ENCODE peak calls at places on chromosomes 1 and 21, in four cellular contexts. I is H1, R is GM12878, A is HepG2. H is an unnamed sample.

GRCh38 chr1:172640146-172640545 is 18.8 kb upstream of the FASLG start:
- DNase-seq in R (no peak), A (no peak), I (no peak), H (no peak)

GRCh38 chr1:24107462-24108225 is 4.3 kb downstream of the MYOM3 start:
- DNase-seq in A (no peak), I (no peak), R (no peak), H (no peak)

GRCh38 chr1:17612831-17613230 is 73.3 kb downstream of the ARHGEF10L start:
- DNase-seq in R (no peak), I (no peak), A (no peak), H (no peak)

GRCh38 chr1:88595355-88595754 is 88.7 kb upstream of the PKN2 start:
- DNase-seq in A (peak; percentile 65), I (no peak), R (peak; percentile 12), H (peak; percentile 31)

GRCh38 chr1:162755306-162755705 is 35.2 kb upstream of the HSD17B7 start:
- DNase-seq in I (no peak), R (no peak), A (no peak), H (no peak)

GRCh38 chr1:147078606-147079399 is 93.5 kb downstream of the PRKAB2 start:
- DNase-seq in A (no peak), I (peak; percentile 65), R (no peak), H (no peak)

GRCh38 chr1:50493710-50494109 is 70.5 kb upstream of the DMRTA2 start:
- DNase-seq in R (no peak), I (no peak), A (no peak), H (no peak)

GRCh38 chr1:178644308-178645120 is 80.5 kb upstream of the RALGPS2 start:
- DNase-seq in I (no peak), A (peak; percentile 61), R (no peak), H (no peak)

DNA sequence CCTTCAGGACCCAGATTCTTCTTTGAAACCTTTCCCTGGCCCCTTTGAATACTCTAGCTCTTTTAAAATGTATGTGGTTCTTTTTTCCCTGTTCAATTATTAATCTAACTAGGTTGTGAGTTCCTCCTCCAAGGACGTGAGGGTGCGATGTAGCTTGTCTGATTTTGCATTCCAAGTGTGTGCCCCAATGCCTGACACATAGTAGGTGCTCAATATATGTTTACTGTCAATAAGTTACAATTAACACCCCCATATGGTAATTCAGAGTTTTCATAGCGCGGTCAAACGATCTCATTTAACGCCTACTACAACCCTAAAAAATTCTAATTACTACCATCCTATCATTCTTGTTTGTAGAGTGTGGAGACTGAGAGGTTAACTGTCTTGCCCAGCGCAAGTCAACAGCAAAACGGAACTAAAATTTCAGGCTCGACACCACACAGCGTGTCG is 482 bp upstream of the MTR start:
- DNase-seq in A (no peak), R (no peak), I (no peak), H (no peak)
- H3K9ac ChIP-seq in A (peak overlapping the region; percentile 66), R (no peak overlapping the region), I (peak overlapping the region; percentile 5), H (peak overlapping the region; percentile 94)

GRCh38 chr1:244214009-244214967 is 163.2 kb downstream of the ZBTB18 start:
- DNase-seq in I (no peak), R (no peak), A (peak; percentile 26), H (no peak)
- TF ChIP-seq BRCA1 in I (no peak), R (no peak), A (no peak), H (no peak)

DNA sequence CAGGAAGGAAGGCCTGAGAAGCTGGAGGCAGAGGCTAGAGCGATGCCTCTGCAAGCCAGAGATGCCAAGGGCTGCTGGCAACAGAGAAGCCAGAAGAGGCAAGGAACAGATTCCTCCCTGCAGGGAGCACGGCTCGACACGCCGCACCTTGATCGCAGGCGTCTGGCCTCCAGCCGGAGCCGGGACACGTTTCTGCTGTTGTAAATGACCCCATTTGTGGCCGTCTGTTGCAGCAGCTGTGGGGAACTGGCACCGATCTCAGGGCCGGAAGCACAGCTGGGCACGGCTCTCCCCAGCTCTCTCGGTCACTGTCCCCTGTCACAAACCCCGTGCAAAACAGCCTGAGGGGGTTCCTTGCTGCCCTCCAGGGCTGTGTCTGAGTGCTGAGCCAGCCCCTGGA is 59.6 kb downstream of the SIK1 start:
- DNase-seq in A (no peak), R (no peak), I (no peak), H (no peak)
- TF ChIP-seq HDAC6 in A (no peak), R (no peak), I (no peak), H (no peak)

GRCh38 chr1:20724364-20725188 is 6.8 kb upstream of the KIF17 start:
- DNase-seq in A (no peak), R (no peak), I (no peak), H (no peak)

GRCh38 chr1:20725189-20726106 is 7.1 kb downstream of the SH2D5 start:
- DNase-seq in R (no peak), I (no peak), A (no peak), H (no peak)

GRCh38 chr1:20727746-20728316 is 4.7 kb downstream of the SH2D5 start:
- DNase-seq in A (no peak), I (peak; percentile 81), R (no peak), H (peak; percentile 48)

GRCh38 chr1:20726932-20727745 is 5.4 kb downstream of the SH2D5 start:
- DNase-seq in I (no peak), A (no peak), R (no peak), H (no peak)

GRCh38 chr1:20726107-20726911 is 6.2 kb downstream of the SH2D5 start:
- DNase-seq in R (no peak), A (no peak), I (no peak), H (no peak)
- H3K9ac ChIP-seq in R (no peak overlapping the region), A (no peak overlapping the region), I (no peak overlapping the region), H (peak overlapping the region; percentile 29)

GRCh38 chr21:42818328-42818749 is 61.0 kb downstream of the WDR4 start:
- DNase-seq in A (peak; percentile 52), I (peak; percentile 80), R (no peak), H (peak; percentile 69)
- TF ChIP-seq BRCA1 in A (no peak), I (no peak), R (no peak), H (no peak)

DNA sequence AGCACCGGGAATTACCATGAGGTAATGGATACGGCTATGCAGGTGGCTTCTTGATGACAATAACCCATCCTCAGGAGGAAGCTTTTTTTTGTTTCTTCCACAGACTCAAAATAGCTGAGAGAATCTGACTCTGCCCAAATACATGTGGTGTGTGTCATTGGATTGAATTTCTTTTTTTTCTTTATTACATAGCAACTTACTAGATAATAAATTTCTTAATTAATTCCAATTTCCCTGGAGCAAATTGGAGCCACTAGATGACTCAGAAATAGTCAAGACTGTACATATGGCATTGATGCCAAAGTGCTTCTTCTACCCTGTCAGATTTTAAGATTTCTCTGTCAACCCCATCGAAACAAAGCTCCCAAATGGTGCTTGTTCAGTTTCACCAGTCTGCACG is 42.7 kb downstream of the L1TD1 start:
- DNase-seq in R (no peak), I (no peak), A (no peak), H (no peak)
- TF ChIP-seq HDAC6 in R (no peak), I (no peak), A (no peak), H (no peak)

GRCh38 chr1:19066248-19066873 is 109.9 kb upstream of the IFFO2 start:
- DNase-seq in R (no peak), A (no peak), I (no peak), H (no peak)
- H3K9ac ChIP-seq in R (no peak overlapping the region), A (no peak overlapping the region), I (no peak overlapping the region), H (no peak overlapping the region)